ENCODE peak calls at places on chromosomes 11 and 22, in five cellular contexts. H is Peyer's patch, R is GM13976, W is pancreas, Q is GM10248. M is an unnamed sample.
A peak's percentile ranks its signal among the peaks of the same experiment; 100 is the strongest.

GRCh38 chr22:39115976-39116621 is 19.1 kb downstream of the APOBEC3H start:
- DNase-seq in H (no peak), R (no peak), W (no peak), Q (no peak), M (no peak)

GRCh38 chr11:59545179-59546020 is 34.1 kb downstream of the OR4D9 start:
- DNase-seq in H (no peak), R (no peak), W (no peak), Q (no peak), M (no peak)

GRCh38 chr11:16924826-16925494 is 89.3 kb downstream of the PLEKHA7 start:
- DNase-seq in H (no peak), R (peak; percentile 65), W (peak; percentile 84), Q (peak; percentile 42), M (peak; percentile 59)

GRCh38 chr11:13229136-13229535 is 48.5 kb upstream of the BMAL1 start:
- DNase-seq in H (no peak), R (no peak), W (no peak), Q (no peak), M (no peak)

GRCh38 chr22:26027341-26027740 is 141.9 kb upstream of the SEZ6L start:
- DNase-seq in H (no peak), R (no peak), W (no peak), Q (no peak), M (no peak)

GRCh38 chr11:57394203-57394602 is 3.8 kb upstream of the PRG2 start:
- DNase-seq in H (no peak), R (no peak), W (no peak), Q (no peak), M (no peak)

GRCh38 chr22:17910561-17911311 is 113.6 kb downstream of the MICAL3 start:
- DNase-seq in H (no peak), R (peak; percentile 43), W (peak; percentile 45), Q (no peak), M (no peak)

GRCh38 chr22:38843201-38843715 is 570 bp downstream of the NPTXR start:
- DNase-seq in H (peak; percentile 22), R (peak; percentile 69), W (peak; percentile 70), Q (peak; percentile 43), M (peak; percentile 79)

GRCh38 chr11:80297808-80298460 is 857.1 kb upstream of the TENM4 start:
- DNase-seq in H (no peak), R (no peak), W (no peak), Q (no peak), M (no peak)

GRCh38 chr11:15519124-15519791 is 404.5 kb downstream of the INSC start:
- DNase-seq in H (no peak), R (peak; percentile 25), W (no peak), Q (peak; percentile 18), M (peak; percentile 29)

GRCh38 chr11:39809833-39810232 is 1649.6 kb downstream of the LRRC4C start:
- DNase-seq in H (no peak), R (no peak), W (no peak), Q (no peak), M (no peak)
- TF ChIP-seq CTCF in H (no peak), R (no peak), W (no peak), Q (no peak), M (no peak)

GRCh38 chr11:120566176-120566575 is 54.6 kb downstream of the GRIK4 start:
- DNase-seq in H (no peak), R (no peak), W (no peak), Q (no peak), M (no peak)

GRCh38 chr11:120563698-120564572 is 52.4 kb downstream of the GRIK4 start:
- DNase-seq in H (no peak), R (no peak), W (no peak), Q (no peak), M (no peak)

GRCh38 chr11:120565436-120566155 is 54.0 kb downstream of the GRIK4 start:
- DNase-seq in H (no peak), R (no peak), W (no peak), Q (no peak), M (no peak)

GRCh38 chr11:120562806-120563425 is 51.4 kb downstream of the GRIK4 start:
- DNase-seq in H (no peak), R (no peak), W (no peak), Q (no peak), M (no peak)

DNA sequence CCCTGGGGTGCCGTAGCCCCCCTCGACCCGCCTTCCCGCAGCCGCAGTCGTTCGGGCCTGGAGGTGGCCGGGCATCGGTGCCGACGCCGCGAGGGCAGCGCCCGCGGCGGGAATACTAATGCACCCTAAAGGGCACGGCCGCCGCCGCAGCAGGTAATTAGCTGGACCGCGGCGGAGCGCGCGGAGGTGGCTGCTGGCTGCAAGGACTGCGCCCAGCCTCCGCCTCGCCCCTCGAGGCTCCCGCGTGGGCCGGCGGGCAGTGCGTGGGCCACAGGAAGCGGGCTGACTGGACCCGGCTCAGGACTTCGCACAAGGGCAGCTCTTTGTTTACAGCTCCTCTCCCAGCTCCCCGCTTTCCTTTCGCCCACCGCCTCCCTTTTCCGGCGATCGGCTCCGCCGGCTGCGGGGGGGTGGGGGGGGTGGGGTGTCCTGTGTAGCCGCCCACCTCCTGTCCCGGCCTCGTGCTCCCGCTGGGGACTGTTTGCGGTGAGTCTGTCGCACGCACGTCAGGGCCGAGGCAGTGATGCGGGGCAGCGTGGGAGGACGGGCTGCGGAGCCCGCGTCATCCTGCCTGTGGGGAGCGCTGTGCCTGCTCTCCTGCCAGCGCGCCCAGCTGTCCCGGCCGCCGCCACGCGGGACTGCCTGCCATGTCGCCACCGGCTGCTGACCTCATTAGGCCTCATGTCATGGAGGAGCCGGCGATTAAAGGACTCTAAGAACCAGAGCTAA is 53.2 kb downstream of the GRIK4 start:
- DNase-seq in H (peak; percentile 16), R (peak; percentile 89), W (no peak), Q (peak; percentile 89), M (peak; percentile 90)
- TF ChIP-seq CTCF in H (no peak), R (peak; percentile 48), W (no peak), Q (no peak), M (peak; percentile 61)

GRCh38 chr11:19800162-19800561 is 87.5 kb downstream of the NAV2 start:
- DNase-seq in H (no peak), R (no peak), W (no peak), Q (no peak), M (no peak)
- TF ChIP-seq CTCF in H (peak; percentile 19), R (no peak), W (no peak), Q (no peak), M (no peak)

DNA sequence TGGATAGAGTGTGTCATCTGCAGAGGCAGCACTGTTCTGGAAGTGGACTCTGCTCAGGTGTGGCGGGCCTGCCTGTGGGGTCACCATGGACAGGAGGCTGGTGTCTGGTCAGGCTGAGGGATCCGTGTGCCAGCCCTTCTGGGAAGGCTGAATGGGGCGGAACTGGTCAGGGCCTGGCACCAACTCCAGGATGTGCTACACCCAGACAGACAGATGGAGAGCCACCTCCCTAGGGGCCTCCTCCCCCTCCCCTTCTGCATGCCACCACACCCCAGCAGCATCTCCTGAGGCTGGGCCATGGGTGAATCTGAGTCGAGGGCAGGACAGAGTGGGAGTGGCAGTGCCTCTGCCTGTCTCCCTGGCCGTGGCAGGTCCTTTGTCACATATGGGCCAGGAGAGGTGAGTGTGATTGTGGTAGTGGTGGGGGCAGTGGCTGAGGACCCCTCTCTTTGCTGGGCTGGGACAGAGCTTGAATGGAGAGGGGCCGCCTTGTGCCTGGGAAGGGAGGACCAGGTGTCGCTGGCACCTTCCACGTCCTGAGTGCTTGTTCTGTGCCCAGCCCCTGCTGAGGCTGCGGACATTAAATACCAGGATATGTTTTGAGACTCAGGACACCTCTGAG is 29.1 kb downstream of the ST3GAL4 start:
- DNase-seq in H (no peak), R (no peak), W (no peak), Q (no peak), M (no peak)
- TF ChIP-seq CTCF in H (no peak), R (no peak), W (no peak), Q (no peak), M (no peak)

GRCh38 chr11:19800714-19801519 is 88.3 kb downstream of the NAV2 start:
- DNase-seq in H (no peak), R (no peak), W (no peak), Q (no peak), M (no peak)
- TF ChIP-seq CTCF in H (no peak), R (no peak), W (no peak), Q (no peak), M (no peak)

GRCh38 chr22:44916281-44917231 is 93.2 kb downstream of the PHF21B start:
- DNase-seq in H (no peak), R (no peak), W (no peak), Q (no peak), M (no peak)

GRCh38 chr22:44915441-44915840 is 94.4 kb downstream of the PHF21B start:
- DNase-seq in H (no peak), R (no peak), W (no peak), Q (no peak), M (no peak)

GRCh38 chr22:44914026-44914721 is 95.6 kb downstream of the PHF21B start:
- DNase-seq in H (no peak), R (no peak), W (no peak), Q (no peak), M (no peak)

GRCh38 chr22:44909241-44909640 is 100.6 kb downstream of the PHF21B start:
- DNase-seq in H (no peak), R (no peak), W (no peak), Q (no peak), M (no peak)

DNA sequence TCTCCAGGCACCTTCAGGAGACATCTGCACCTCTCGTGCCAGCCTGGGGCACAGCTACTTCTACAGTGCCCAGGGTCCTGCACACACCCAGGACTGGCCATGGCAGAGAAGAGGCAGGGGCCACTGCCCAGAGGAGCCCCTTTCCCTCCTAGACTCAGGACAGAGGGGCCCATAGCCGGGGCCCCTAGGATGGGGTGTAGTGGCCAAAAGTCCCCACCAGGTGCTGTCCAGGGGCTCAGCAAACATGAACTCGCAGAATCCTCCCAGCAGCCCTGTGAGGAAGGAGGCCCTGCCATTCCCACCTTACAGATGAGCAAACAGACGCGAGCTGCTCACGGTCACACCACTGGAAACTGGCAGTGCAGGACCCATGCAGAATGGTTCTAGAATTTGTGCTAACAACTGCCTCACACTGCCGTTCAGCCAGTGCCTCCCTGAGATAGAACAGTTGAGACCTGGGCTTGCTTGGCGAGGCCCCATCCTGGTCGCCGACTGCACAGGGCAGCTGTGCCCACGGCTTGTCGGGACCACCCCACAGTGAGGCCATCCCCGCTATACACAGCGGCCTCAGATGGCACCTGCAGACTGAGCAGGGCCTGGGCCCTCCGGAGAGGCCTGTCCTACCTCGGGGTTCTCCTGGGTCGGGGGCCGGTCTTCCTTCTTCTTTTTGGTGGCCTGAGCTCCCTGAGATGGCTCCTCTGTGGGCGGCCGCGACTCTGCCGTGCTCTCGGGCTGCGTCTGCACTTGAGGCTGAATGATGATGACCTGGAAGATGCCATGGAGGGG is 96.4 kb downstream of the PHF21B start:
- DNase-seq in H (no peak), R (no peak), W (no peak), Q (no peak), M (no peak)
- TF ChIP-seq CTCF in H (no peak), R (no peak), W (no peak), Q (no peak), M (no peak)

DNA sequence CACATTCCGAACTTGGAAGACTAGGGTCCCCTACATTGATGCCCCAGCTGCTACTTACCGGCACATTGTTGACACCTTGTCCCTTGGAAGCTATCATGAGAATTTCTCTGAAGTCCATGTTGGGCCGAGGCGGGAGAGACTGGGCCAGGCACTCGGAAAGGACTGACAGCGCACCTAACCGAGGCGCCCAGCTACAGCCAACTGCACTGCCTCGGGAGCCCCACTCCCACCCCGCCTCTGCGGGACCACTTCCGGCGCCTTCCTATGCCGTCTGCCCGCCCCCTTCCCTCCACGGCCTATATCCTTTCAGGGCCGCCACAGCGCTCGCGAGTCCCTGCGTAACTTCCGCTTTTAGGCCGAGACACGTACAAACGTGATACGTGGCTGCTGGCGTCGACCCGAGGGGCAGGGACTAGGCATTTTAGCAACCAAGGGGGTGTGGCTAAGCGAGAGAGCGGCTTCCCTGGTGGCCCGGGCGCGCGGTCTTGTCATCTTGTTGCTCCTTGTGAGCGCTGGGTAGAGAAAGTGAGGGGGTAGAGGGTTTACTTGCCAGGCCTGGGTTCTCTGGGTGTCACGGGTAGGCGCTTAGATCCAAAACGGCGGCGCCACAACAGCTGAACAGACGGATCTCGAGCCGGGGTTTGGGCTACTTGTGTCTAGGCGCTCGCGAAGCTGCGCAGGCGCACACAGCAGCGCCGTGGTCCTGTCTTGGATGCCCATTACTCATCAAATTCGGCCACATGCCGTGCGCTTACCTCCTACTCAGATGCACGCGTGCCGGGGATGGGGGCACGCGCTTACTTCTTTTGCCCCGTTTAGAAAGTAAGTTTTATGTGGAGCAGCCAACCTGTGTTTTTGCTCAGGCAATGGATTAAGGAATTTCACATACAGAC is at the start of gene SPTY2D1:
- DNase-seq in H (peak; percentile 98), R (peak; percentile 96), W (peak; percentile 99), Q (peak; percentile 97), M (peak; percentile 91)
- TF ChIP-seq CTCF in H (peak; percentile 39), R (no peak), W (no peak), Q (no peak), M (no peak)